ENCODE peak calls at places on chromosomes 13 and 19, in eight cellular contexts. One of them, this sample, is unnamed.

GRCh38 chr13:102369303-102369702 is 32.5 kb downstream of the FGF14 start:
- DNase-seq in thoracic aorta: no peak
- DNase-seq in astrocyte of the spinal cord: no peak
- DNase-seq in OCI-LY7: no peak
- DNase-seq in Peyer's patch: no peak
- DNase-seq in fibroblast of mammary gland: peak
- DNase-seq in fibroblast of villous mesenchyme: peak
- DNase-seq in NB4: peak
- DNase-seq in this sample: peak

GRCh38 chr13:32829269-32829668 is 187.0 kb upstream of the KL start:
- DNase-seq in OCI-LY7: no peak
- DNase-seq in NB4: no peak
- DNase-seq in Peyer's patch: no peak
- DNase-seq in fibroblast of villous mesenchyme: no peak
- DNase-seq in thoracic aorta: no peak
- DNase-seq in fibroblast of mammary gland: no peak
- DNase-seq in astrocyte of the spinal cord: no peak
- DNase-seq in this sample: no peak

GRCh38 chr13:113166266-113166665 is 7.8 kb downstream of the PROZ start:
- DNase-seq in OCI-LY7: no peak
- DNase-seq in fibroblast of villous mesenchyme: no peak
- DNase-seq in astrocyte of the spinal cord: no peak
- DNase-seq in Peyer's patch: no peak
- DNase-seq in thoracic aorta: no peak
- DNase-seq in NB4: no peak
- DNase-seq in fibroblast of mammary gland: no peak
- DNase-seq in this sample: no peak

GRCh38 chr19:7550987-7551761 is 15.7 kb downstream of the PNPLA6 start:
- DNase-seq in astrocyte of the spinal cord: peak
- DNase-seq in OCI-LY7: peak
- DNase-seq in NB4: peak
- DNase-seq in fibroblast of villous mesenchyme: peak
- DNase-seq in Peyer's patch: no peak
- DNase-seq in thoracic aorta: no peak
- DNase-seq in fibroblast of mammary gland: peak
- DNase-seq in this sample: no peak

GRCh38 chr19:58563034-58563573 is 4.7 kb upstream of the UBE2M start:
- DNase-seq in astrocyte of the spinal cord: no peak
- DNase-seq in NB4: no peak
- DNase-seq in Peyer's patch: no peak
- DNase-seq in OCI-LY7: peak
- DNase-seq in thoracic aorta: no peak
- DNase-seq in fibroblast of mammary gland: no peak
- DNase-seq in fibroblast of villous mesenchyme: no peak
- DNase-seq in this sample: no peak

GRCh38 chr13:45783346-45784043 is 68.1 kb downstream of the SIAH3 start:
- DNase-seq in fibroblast of villous mesenchyme: no peak
- DNase-seq in NB4: no peak
- DNase-seq in astrocyte of the spinal cord: no peak
- DNase-seq in thoracic aorta: no peak
- DNase-seq in fibroblast of mammary gland: no peak
- DNase-seq in OCI-LY7: no peak
- DNase-seq in Peyer's patch: no peak
- DNase-seq in this sample: no peak

GRCh38 chr19:35908977-35909683 is 1.0 kb upstream of the TYROBP start:
- DNase-seq in thoracic aorta: no peak
- DNase-seq in fibroblast of villous mesenchyme: no peak
- DNase-seq in OCI-LY7: peak
- DNase-seq in NB4: peak
- DNase-seq in Peyer's patch: peak
- DNase-seq in astrocyte of the spinal cord: no peak
- DNase-seq in fibroblast of mammary gland: no peak
- DNase-seq in this sample: no peak

GRCh38 chr19:58328999-58329398 is 2.2 kb downstream of the ZSCAN22 start:
- DNase-seq in OCI-LY7: peak
- DNase-seq in thoracic aorta: no peak
- DNase-seq in astrocyte of the spinal cord: no peak
- DNase-seq in fibroblast of mammary gland: no peak
- DNase-seq in NB4: peak
- DNase-seq in fibroblast of villous mesenchyme: no peak
- DNase-seq in Peyer's patch: no peak
- DNase-seq in this sample: no peak

GRCh38 chr13:49551245-49551644 is 34.1 kb downstream of the RCBTB1 start:
- DNase-seq in fibroblast of mammary gland: no peak
- DNase-seq in NB4: no peak
- DNase-seq in thoracic aorta: no peak
- DNase-seq in Peyer's patch: no peak
- DNase-seq in astrocyte of the spinal cord: no peak
- DNase-seq in OCI-LY7: no peak
- DNase-seq in fibroblast of villous mesenchyme: no peak
- DNase-seq in this sample: no peak

GRCh38 chr13:35769812-35770211 is 293.3 kb upstream of the MAB21L1 start:
- DNase-seq in thoracic aorta: no peak
- DNase-seq in NB4: no peak
- DNase-seq in fibroblast of villous mesenchyme: no peak
- DNase-seq in fibroblast of mammary gland: no peak
- DNase-seq in astrocyte of the spinal cord: no peak
- DNase-seq in OCI-LY7: no peak
- DNase-seq in Peyer's patch: no peak
- DNase-seq in this sample: no peak

GRCh38 chr13:49643003-49643651 is 14.8 kb downstream of the ARL11 start:
- DNase-seq in astrocyte of the spinal cord: no peak
- DNase-seq in Peyer's patch: peak
- DNase-seq in thoracic aorta: no peak
- DNase-seq in NB4: peak
- DNase-seq in OCI-LY7: peak
- DNase-seq in fibroblast of villous mesenchyme: no peak
- DNase-seq in fibroblast of mammary gland: no peak
- DNase-seq in this sample: no peak

GRCh38 chr13:49627831-49628652 is at the start of gene ARL11:
- DNase-seq in Peyer's patch: peak
- DNase-seq in fibroblast of villous mesenchyme: no peak
- DNase-seq in NB4: peak
- DNase-seq in OCI-LY7: peak
- DNase-seq in thoracic aorta: no peak
- DNase-seq in astrocyte of the spinal cord: no peak
- DNase-seq in fibroblast of mammary gland: no peak
- DNase-seq in this sample: no peak

GRCh38 chr13:44274838-44275237 is 98.8 kb upstream of the SERP2 start:
- DNase-seq in thoracic aorta: no peak
- DNase-seq in fibroblast of villous mesenchyme: peak
- DNase-seq in OCI-LY7: peak
- DNase-seq in astrocyte of the spinal cord: peak
- DNase-seq in Peyer's patch: no peak
- DNase-seq in fibroblast of mammary gland: peak
- DNase-seq in NB4: no peak
- DNase-seq in this sample: no peak

GRCh38 chr13:91045351-91046034 is 302.0 kb upstream of the MIR17HG start:
- DNase-seq in fibroblast of mammary gland: no peak
- DNase-seq in astrocyte of the spinal cord: peak
- DNase-seq in fibroblast of villous mesenchyme: no peak
- DNase-seq in NB4: peak
- DNase-seq in thoracic aorta: no peak
- DNase-seq in Peyer's patch: no peak
- DNase-seq in OCI-LY7: peak
- DNase-seq in this sample: peak

GRCh38 chr13:83248751-83249150 is 633.5 kb downstream of the SLITRK1 start:
- DNase-seq in fibroblast of villous mesenchyme: no peak
- DNase-seq in thoracic aorta: no peak
- DNase-seq in fibroblast of mammary gland: peak
- DNase-seq in astrocyte of the spinal cord: no peak
- DNase-seq in Peyer's patch: no peak
- DNase-seq in NB4: no peak
- DNase-seq in OCI-LY7: no peak
- DNase-seq in this sample: peak

GRCh38 chr13:79183231-79183630 is 222.8 kb downstream of the RBM26 start:
- DNase-seq in astrocyte of the spinal cord: no peak
- DNase-seq in Peyer's patch: no peak
- DNase-seq in OCI-LY7: no peak
- DNase-seq in NB4: no peak
- DNase-seq in thoracic aorta: no peak
- DNase-seq in fibroblast of villous mesenchyme: no peak
- DNase-seq in fibroblast of mammary gland: no peak
- DNase-seq in this sample: no peak

GRCh38 chr19:40718774-40719391 is 2.0 kb downstream of the ITPKC start:
- DNase-seq in Peyer's patch: peak
- DNase-seq in OCI-LY7: peak
- DNase-seq in thoracic aorta: no peak
- DNase-seq in fibroblast of villous mesenchyme: peak
- DNase-seq in astrocyte of the spinal cord: peak
- DNase-seq in fibroblast of mammary gland: peak
- DNase-seq in NB4: no peak
- DNase-seq in this sample: peak

GRCh38 chr19:38433268-38433733 is at the start of gene RYR1:
- DNase-seq in astrocyte of the spinal cord: no peak
- DNase-seq in thoracic aorta: no peak
- DNase-seq in OCI-LY7: peak
- DNase-seq in fibroblast of villous mesenchyme: peak
- DNase-seq in Peyer's patch: peak
- DNase-seq in NB4: peak
- DNase-seq in fibroblast of mammary gland: peak
- DNase-seq in this sample: peak

GRCh38 chr13:33761744-33762143 is 56.2 kb upstream of the RFC3 start:
- DNase-seq in NB4: no peak
- DNase-seq in thoracic aorta: no peak
- DNase-seq in fibroblast of mammary gland: peak
- DNase-seq in astrocyte of the spinal cord: peak
- DNase-seq in fibroblast of villous mesenchyme: peak
- DNase-seq in OCI-LY7: peak
- DNase-seq in Peyer's patch: no peak
- DNase-seq in this sample: peak

GRCh38 chr13:110525328-110526319 is 35.9 kb downstream of the RAB20 start:
- DNase-seq in OCI-LY7: peak
- DNase-seq in Peyer's patch: peak
- DNase-seq in thoracic aorta: no peak
- DNase-seq in fibroblast of villous mesenchyme: no peak
- DNase-seq in NB4: no peak
- DNase-seq in astrocyte of the spinal cord: no peak
- DNase-seq in fibroblast of mammary gland: no peak
- DNase-seq in this sample: no peak

GRCh38 chr13:79126706-79127105 is 279.3 kb downstream of the RBM26 start:
- DNase-seq in fibroblast of mammary gland: no peak
- DNase-seq in astrocyte of the spinal cord: no peak
- DNase-seq in fibroblast of villous mesenchyme: no peak
- DNase-seq in OCI-LY7: no peak
- DNase-seq in thoracic aorta: no peak
- DNase-seq in Peyer's patch: no peak
- DNase-seq in NB4: peak
- DNase-seq in this sample: peak

DNA sequence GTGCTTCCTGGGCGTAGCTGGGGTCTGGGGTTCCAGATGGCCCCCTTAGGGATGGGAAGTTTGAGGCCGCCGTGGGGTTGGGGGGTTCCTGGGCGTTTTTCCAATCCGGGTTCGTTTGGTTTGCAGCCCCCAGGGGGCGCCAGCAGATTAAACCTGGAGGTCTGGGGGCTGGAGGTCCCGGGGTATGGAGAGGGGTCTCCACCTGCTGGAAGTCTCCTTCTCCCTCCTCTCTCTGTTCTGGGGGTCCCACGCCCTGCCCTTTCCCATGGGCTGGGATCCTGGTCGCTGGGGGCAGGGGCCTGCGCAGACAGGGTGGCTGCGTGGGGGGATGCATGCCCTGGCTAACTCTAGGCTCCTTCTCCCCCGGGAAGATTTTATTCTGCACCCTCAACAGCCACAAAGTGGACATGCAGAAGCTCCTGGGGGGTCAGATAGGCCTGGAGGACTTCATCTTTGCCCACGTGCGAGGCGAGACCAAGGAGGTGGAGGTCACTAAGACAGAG is 897 bp downstream of the GIPC3 start:
- DNase-seq in thoracic aorta: no peak
- DNase-seq in fibroblast of villous mesenchyme: no peak
- DNase-seq in NB4: peak
- DNase-seq in OCI-LY7: peak
- DNase-seq in astrocyte of the spinal cord: no peak
- DNase-seq in fibroblast of mammary gland: no peak
- DNase-seq in Peyer's patch: no peak
- DNase-seq in this sample: no peak
- TF ChIP-seq CTCF in thoracic aorta: peak
- TF ChIP-seq CTCF in fibroblast of villous mesenchyme: peak
- TF ChIP-seq CTCF in NB4: peak
- TF ChIP-seq CTCF in OCI-LY7: peak
- TF ChIP-seq CTCF in astrocyte of the spinal cord: peak
- TF ChIP-seq CTCF in fibroblast of mammary gland: peak
- TF ChIP-seq CTCF in Peyer's patch: peak
- TF ChIP-seq CTCF in this sample: peak

GRCh38 chr19:33797821-33798633 is 1.4 kb downstream of the KCTD15 start:
- DNase-seq in NB4: peak
- DNase-seq in astrocyte of the spinal cord: peak
- DNase-seq in Peyer's patch: no peak
- DNase-seq in OCI-LY7: peak
- DNase-seq in fibroblast of mammary gland: no peak
- DNase-seq in fibroblast of villous mesenchyme: peak
- DNase-seq in thoracic aorta: no peak
- DNase-seq in this sample: no peak
- TF ChIP-seq CTCF in NB4: no peak
- TF ChIP-seq CTCF in astrocyte of the spinal cord: no peak
- TF ChIP-seq CTCF in Peyer's patch: no peak
- TF ChIP-seq CTCF in OCI-LY7: no peak
- TF ChIP-seq CTCF in fibroblast of mammary gland: no peak
- TF ChIP-seq CTCF in fibroblast of villous mesenchyme: no peak
- TF ChIP-seq CTCF in thoracic aorta: no peak
- TF ChIP-seq CTCF in this sample: no peak

DNA sequence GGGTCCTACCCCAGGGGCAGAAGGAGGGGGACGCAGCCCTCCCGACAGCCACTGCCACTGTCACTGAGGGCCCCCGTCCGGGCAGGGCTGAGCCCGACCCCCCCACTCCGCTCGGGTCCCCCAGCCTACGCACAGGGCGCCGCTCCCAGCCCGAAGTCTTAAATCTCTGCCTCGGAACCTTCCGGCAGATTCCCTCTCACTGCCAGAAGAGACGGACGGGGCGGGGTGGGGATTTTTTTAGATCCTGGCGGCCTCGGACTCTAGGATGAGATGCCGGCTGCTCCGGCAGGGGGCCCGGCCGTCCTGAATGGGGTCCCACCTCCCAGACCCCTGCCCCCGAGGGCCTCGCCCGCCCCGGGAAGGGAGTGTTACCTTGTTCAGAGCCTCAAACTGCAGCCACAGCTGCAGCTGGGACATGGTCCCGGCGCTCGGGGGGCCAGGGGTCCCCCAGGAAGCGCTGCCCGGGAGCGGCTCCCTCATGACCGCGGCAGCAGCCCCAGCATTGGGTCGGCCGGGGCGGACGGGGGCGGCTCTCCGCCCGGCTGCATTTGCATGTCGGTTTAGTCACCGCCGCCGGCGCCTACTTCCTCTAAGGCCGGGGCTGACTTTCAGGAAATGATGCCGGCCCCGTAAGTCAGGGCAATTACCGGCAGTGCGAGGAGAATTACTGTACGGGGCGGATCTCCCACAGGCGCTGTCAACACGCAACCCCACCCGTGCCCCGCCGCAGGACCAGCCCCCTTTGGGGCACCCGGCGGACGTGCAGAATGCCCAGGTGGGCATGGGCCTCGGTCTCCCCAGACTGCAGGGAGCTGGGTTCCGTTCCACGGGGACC is 28.1 kb downstream of the GPX4 start:
- DNase-seq in OCI-LY7: peak
- DNase-seq in fibroblast of mammary gland: peak
- DNase-seq in fibroblast of villous mesenchyme: peak
- DNase-seq in thoracic aorta: peak
- DNase-seq in Peyer's patch: peak
- DNase-seq in NB4: peak
- DNase-seq in astrocyte of the spinal cord: peak
- DNase-seq in this sample: peak
- TF ChIP-seq CTCF in OCI-LY7: no peak
- TF ChIP-seq CTCF in fibroblast of mammary gland: no peak
- TF ChIP-seq CTCF in fibroblast of villous mesenchyme: peak
- TF ChIP-seq CTCF in thoracic aorta: peak
- TF ChIP-seq CTCF in Peyer's patch: no peak
- TF ChIP-seq CTCF in NB4: no peak
- TF ChIP-seq CTCF in astrocyte of the spinal cord: peak
- TF ChIP-seq CTCF in this sample: no peak

GRCh38 chr19:1592755-1593628 is at the start of gene MBD3:
- DNase-seq in astrocyte of the spinal cord: peak
- DNase-seq in fibroblast of villous mesenchyme: peak
- DNase-seq in fibroblast of mammary gland: peak
- DNase-seq in NB4: peak
- DNase-seq in thoracic aorta: peak
- DNase-seq in Peyer's patch: peak
- DNase-seq in OCI-LY7: peak
- DNase-seq in this sample: peak
- TF ChIP-seq CTCF in astrocyte of the spinal cord: no peak
- TF ChIP-seq CTCF in fibroblast of villous mesenchyme: no peak
- TF ChIP-seq CTCF in fibroblast of mammary gland: no peak
- TF ChIP-seq CTCF in NB4: no peak
- TF ChIP-seq CTCF in thoracic aorta: no peak
- TF ChIP-seq CTCF in Peyer's patch: peak
- TF ChIP-seq CTCF in OCI-LY7: no peak
- TF ChIP-seq CTCF in this sample: no peak

This sample was measured in MCF 10A.